ENCODE peak calls at places on chromosomes 2 and 18, in five cellular contexts. I is A549, J is tibial nerve, U is GM12892, O is esophagus squamous epithelium. R is an unnamed sample.

GRCh38 chr18:6921571-6921970 is 192.1 kb downstream of the ARHGAP28 start:
- DNase-seq in O (no peak), J (no peak), U (no peak), I (no peak), R (no peak)

GRCh38 chr2:111106720-111107119 is 14.0 kb upstream of the BCL2L11 start:
- DNase-seq in O (no peak), J (no peak), U (no peak), I (no peak), R (no peak)

GRCh38 chr2:154329510-154329909 is 369.0 kb upstream of the KCNJ3 start:
- DNase-seq in O (no peak), I (no peak), J (no peak), U (no peak), R (no peak)

GRCh38 chr2:219724628-219725027 is 97.2 kb downstream of the SLC4A3 start:
- DNase-seq in U (no peak), O (no peak), J (no peak), I (no peak), R (no peak)

GRCh38 chr2:189709761-189710160 is 35.3 kb downstream of the ANKAR start:
- DNase-seq in J (no peak), I (no peak), O (no peak), U (no peak), R (no peak)

GRCh38 chr2:24508878-24509277 is 17.8 kb downstream of the NCOA1 start:
- DNase-seq in U (no peak), O (no peak), J (no peak), I (no peak), R (peak)

GRCh38 chr2:85649201-85650190 is 18.5 kb downstream of the SFTPB start:
- DNase-seq in O (no peak), I (peak), J (no peak), U (no peak), R (no peak)

GRCh38 chr2:237456200-237456731 is 30.8 kb upstream of the MLPH start:
- DNase-seq in O (no peak), U (no peak), I (no peak), J (no peak), R (no peak)

GRCh38 chr2:215758691-215759090 is 254.7 kb downstream of the MREG start:
- DNase-seq in I (no peak), U (no peak), J (no peak), O (no peak), R (no peak)

GRCh38 chr2:225274751-225275150 is 124.8 kb upstream of the NYAP2 start:
- DNase-seq in I (peak), O (no peak), J (no peak), U (no peak), R (no peak)

GRCh38 chr18:66749030-66749429 is 145.1 kb upstream of the CDH19 start:
- DNase-seq in J (no peak), O (no peak), U (no peak), I (peak), R (no peak)

GRCh38 chr18:35189510-35189909 is 51.3 kb upstream of the ZNF397 start:
- DNase-seq in J (no peak), U (no peak), O (no peak), I (no peak), R (no peak)

GRCh38 chr2:199309411-199309810 is 148.3 kb downstream of the SATB2 start:
- DNase-seq in J (no peak), U (no peak), O (no peak), I (no peak), R (no peak)

GRCh38 chr2:215793747-215794595 is 219.4 kb downstream of the MREG start:
- DNase-seq in O (no peak), U (no peak), J (no peak), I (peak), R (peak)

GRCh38 chr2:105329561-105330495 is at the start of gene TGFBRAP1:
- DNase-seq in O (no peak), I (peak), U (peak), J (no peak), R (peak)

GRCh38 chr18:55403555-55403954 is 184.4 kb downstream of the TCF4 start:
- DNase-seq in O (no peak), J (no peak), I (no peak), U (no peak), R (no peak)

GRCh38 chr2:236688157-236688556 is 118.5 kb downstream of the ACKR3 start:
- DNase-seq in U (no peak), I (no peak), J (no peak), O (no peak), R (no peak)

GRCh38 chr2:78418041-78418440 is 607.5 kb upstream of the REG3G start:
- DNase-seq in I (no peak), O (no peak), U (no peak), J (no peak), R (no peak)

GRCh38 chr2:74291217-74291551 is 52.0 kb downstream of the SLC4A5 start:
- DNase-seq in I (no peak), J (no peak), O (no peak), U (no peak), R (no peak)

GRCh38 chr2:98070081-98070480 is 16.9 kb upstream of the VWA3B start:
- DNase-seq in I (no peak), J (no peak), O (no peak), U (no peak), R (no peak)

GRCh38 chr2:60100034-60100433 is 453.4 kb downstream of the BCL11A start:
- DNase-seq in O (no peak), I (no peak), J (no peak), U (no peak), R (no peak)

GRCh38 chr2:106085441-106085911 is 108.6 kb downstream of the UXS1 start:
- DNase-seq in U (no peak), O (no peak), I (peak), J (no peak), R (no peak)

GRCh38 chr2:119849838-119850565 is 90.3 kb downstream of the PTPN4 start:
- DNase-seq in O (no peak), I (no peak), U (no peak), J (no peak), R (no peak)

GRCh38 chr2:164839914-164840457 is 1.6 kb downstream of the COBLL1 start:
- DNase-seq in U (no peak), J (no peak), O (no peak), I (no peak), R (no peak)

GRCh38 chr2:164840458-164840929 is 1.1 kb downstream of the COBLL1 start:
- DNase-seq in U (no peak), I (no peak), O (no peak), J (peak), R (peak)

GRCh38 chr2:164842624-164842966 is 972 bp upstream of the COBLL1 start:
- DNase-seq in O (no peak), U (no peak), J (no peak), I (no peak), R (peak)

GRCh38 chr2:164841719-164842623 is at the start of gene COBLL1:
- DNase-seq in O (no peak), U (peak), I (peak), J (peak), R (peak)

DNA sequence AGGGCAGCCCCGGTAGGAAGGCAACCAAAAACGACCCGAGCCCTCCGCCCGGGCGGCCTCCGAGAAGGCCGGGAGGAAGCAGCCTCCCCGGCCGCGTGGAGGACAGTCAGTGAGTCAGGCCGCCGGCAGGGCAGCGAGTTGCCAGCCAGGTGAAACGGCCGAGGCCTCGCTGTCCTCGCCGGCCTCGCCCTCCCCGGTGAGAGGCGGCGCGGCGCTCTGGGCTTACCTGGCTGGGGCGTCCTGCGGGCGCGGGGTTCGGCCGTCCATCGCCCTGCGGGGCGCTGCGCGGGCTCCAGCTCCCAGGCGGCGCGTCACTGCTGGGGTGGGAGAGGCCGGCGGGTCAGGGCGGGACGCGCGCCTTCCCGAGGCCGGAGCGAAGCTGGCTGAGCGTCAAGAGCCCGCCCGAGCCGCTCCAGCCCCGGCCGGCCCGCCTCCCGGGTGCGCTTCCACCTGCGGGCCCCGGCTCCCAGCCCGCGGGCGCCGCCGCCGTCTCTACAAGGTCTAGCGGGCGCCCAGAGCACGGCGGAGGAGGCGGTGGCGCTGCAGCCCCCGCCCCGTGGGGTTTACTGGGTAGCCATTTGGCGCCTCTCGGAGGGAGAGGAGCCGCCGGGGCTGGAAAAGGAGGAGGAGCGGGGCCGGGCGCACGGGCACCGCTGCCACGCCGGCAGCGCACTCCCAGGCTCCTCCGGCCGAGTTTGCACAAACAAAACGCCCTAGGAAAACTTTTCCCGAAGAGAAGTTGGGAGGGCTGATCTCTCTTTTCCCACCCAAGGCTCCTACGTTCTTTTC is 499 bp downstream of the COBLL1 start:
- DNase-seq in I (peak), U (peak), O (no peak), J (peak), R (peak)
- TF ChIP-seq POLR2A in I (peak), U (no peak), O (no peak), J (peak), R (peak)

GRCh38 chr18:40810371-40810770 is 1144.7 kb upstream of the PIK3C3 start:
- DNase-seq in J (no peak), U (no peak), I (no peak), O (no peak), R (no peak)
- TF ChIP-seq POLR2A in J (no peak), U (no peak), I (no peak), O (no peak), R (no peak)

GRCh38 chr2:234880551-234881211 is 71.1 kb upstream of the SH3BP4 start:
- DNase-seq in O (no peak), I (peak), J (no peak), U (no peak), R (no peak)
- TF ChIP-seq POLR2A in O (no peak), I (no peak), J (no peak), U (no peak), R (no peak)

GRCh38 chr2:159044804-159045286 is 76.4 kb downstream of the TANC1 start:
- DNase-seq in I (no peak), U (no peak), O (no peak), J (peak), R (no peak)
- TF ChIP-seq POLR2A in I (no peak), U (no peak), O (no peak), J (no peak), R (no peak)

GRCh38 chr2:128867936-128868636 is 549.4 kb upstream of the HS6ST1 start:
- DNase-seq in J (no peak), U (no peak), I (no peak), O (no peak), R (no peak)

GRCh38 chr2:128868686-128869551 is 550.3 kb upstream of the HS6ST1 start:
- DNase-seq in O (no peak), J (no peak), U (no peak), I (no peak), R (no peak)

DNA sequence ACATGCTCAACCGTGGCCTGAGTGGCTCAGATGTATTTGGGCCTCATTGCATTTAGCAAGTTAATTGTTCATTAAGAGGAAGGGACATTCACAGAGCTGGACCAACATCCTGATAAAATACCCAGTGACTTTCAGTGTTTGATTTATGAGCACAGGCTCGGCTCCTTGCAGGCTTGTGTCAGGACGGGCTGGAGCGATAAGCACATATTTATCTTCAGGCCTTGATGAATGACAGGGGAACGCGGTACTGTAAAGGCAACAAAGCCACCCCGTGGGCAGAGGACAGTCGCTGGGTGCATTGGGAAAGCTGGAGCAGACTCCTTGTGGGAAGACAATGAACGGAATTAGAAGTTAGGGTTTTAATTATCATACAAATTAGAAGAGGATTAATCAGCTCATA is 548.7 kb upstream of the HS6ST1 start:
- DNase-seq in J (no peak), O (no peak), I (no peak), U (no peak), R (no peak)
- TF ChIP-seq POLR2A in J (no peak), O (no peak), I (no peak), U (no peak), R (no peak)

DNA sequence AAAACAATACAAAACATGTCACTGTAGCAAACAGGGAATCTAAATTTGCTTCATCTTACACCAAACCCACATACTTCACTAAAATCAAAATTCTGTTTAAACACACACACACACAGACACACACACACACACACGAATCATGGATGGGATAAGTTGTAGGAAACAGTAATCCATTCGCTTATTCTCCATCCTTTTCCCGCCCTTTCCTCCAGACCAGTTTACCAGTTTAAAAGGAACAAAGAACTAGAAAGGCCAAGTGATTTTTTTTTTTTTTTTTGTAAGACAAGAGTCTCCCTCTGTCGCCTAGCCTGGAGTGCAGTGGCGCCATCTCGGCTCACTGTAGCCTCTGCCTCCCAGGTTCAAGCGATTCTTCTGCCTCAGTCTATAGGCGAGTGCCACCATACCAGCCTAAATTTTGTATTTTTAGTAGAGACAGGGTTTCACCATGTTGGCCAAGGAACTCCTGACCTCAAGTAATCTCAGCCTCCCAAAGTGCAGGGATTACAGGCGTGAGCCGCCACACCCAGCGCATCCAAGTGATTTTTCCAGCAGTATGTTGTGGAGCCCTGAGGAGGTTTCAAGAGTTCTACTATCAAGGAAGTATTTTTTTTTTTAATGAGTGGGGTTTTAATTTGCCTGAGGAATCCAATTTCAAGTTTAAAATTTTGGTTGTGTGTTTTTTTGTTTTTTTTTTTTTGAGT is 5.7 kb downstream of the PSME4 start:
- DNase-seq in I (peak), O (no peak), U (no peak), J (no peak), R (no peak)
- TF ChIP-seq POLR2A in I (no peak), O (no peak), U (no peak), J (no peak), R (no peak)

DNA sequence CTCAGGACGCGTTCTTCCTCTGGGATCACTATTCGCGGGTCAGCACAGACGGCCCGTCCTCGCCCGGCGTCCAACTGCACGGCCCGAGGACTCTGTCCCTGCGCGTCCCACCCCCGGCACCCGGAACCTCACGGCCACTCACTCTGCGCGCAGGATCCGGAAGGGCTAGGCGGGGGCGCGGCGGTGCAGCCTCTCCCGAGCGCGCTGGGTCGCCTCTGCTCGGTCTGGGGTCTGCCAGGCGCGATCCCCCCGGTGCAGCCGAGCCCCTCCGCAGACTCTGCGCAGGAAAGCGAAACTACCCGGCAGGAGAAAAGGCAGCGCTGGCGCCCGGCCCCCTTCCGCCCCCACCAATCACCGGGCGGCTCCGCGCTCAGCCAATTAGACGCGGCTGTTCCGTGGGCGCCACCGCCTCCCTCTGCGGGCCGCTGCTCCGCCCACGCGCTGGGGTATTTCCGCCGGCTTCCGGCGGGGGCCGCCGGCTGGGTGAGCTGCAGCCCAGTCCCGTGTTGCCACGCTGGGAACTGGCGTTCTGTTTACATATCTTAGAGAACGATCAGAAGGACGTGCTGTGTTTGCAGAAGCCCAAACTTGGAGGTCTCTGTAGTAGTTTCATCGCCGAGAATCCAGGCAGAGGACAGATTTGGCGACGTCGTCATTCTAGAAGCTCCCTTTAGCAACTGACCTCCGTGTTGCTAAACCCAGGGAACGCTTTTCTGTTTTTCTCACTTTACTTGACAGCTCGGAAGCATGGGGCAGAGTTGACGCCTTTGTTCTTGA is at the start of gene STAT1:
- DNase-seq in J (peak), I (peak), U (peak), O (peak), R (peak)
- TF ChIP-seq POLR2A in J (peak), I (peak), U (peak), O (no peak), R (peak)

DNA sequence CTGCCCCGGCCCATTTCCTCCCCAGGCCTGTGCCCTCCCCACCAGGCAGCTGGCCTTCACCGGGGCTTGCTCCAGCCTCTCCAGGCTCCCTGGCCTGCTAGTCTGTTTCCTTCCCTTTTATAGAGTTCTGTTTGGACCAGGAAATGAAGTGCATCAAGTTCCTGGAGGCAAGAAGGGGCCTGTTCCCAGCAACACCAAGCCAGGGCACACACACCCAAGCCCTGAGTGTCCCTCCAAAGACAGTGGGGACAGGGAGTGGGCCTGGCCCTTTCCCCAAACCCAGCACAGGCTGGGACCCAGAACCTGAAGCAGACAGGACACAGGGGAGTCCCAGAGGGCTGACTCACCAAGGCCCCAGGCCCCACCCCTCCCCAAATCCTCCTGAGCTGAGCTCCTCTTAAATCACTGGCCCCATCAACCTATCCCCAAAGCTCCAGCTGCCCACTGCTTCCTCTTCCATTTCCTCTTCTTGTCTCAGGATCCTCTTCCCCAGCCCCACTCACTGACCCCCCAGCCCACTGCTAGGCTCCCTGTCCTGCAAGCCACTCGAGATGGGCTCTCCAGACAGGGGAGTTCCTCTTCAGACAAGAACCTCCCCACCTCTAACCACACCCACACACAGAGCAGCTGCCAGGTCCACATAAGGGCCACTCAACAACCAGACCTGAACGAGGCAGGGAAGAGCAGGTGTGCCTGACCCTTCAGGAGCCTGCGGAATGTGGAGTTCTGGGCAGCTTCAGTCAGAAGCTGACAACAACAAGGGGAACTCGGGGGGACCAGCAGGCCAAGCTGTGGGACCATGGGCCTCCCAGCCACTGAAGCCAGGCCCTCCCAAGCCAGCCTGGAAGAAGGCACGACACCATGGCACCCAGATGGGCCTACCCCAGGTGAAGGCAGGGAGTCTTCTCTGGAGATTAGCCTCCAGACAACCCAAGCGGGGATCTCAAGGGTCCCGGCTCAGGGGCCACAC is 74.2 kb downstream of the TNS1 start:
- DNase-seq in O (no peak), J (no peak), I (no peak), U (no peak), R (no peak)
- TF ChIP-seq POLR2A in O (no peak), J (no peak), I (no peak), U (no peak), R (no peak)

R was measured in erythroblast.